ENCODE peak calls at places on chromosomes 16 and 17, in ten cellular contexts. One of them, this sample, is unnamed.

GRCh38 chr16:9297437-9298113 is 206.1 kb downstream of the HAPSTR1 start:
- DNase-seq in HCT116: peak; percentile 34
- DNase-seq in DND-41: no peak
- DNase-seq in neural progenitor cell: peak; percentile 61
- DNase-seq in GM23338: peak; percentile 83
- DNase-seq in OCI-LY7: peak; percentile 12
- DNase-seq in mammary epithelial cell: no peak
- DNase-seq in fibroblast of lung: no peak
- DNase-seq in HepG2: peak; percentile 63
- DNase-seq in GM12878: no peak
- DNase-seq in this sample: peak; percentile 29

GRCh38 chr16:11667824-11668589 is at the start of gene SNN:
- DNase-seq in GM23338: peak; percentile 93
- DNase-seq in HCT116: peak; percentile 39
- DNase-seq in fibroblast of lung: peak; percentile 79
- DNase-seq in GM12878: no peak
- DNase-seq in neural progenitor cell: peak; percentile 96
- DNase-seq in DND-41: peak; percentile 89
- DNase-seq in OCI-LY7: peak; percentile 92
- DNase-seq in mammary epithelial cell: peak; percentile 79
- DNase-seq in HepG2: peak; percentile 82
- DNase-seq in this sample: peak; percentile 93

GRCh38 chr16:73056911-73057310 is 9.0 kb upstream of the ZFHX3 start:
- DNase-seq in GM23338: peak; percentile 3
- DNase-seq in HCT116: no peak
- DNase-seq in mammary epithelial cell: no peak
- DNase-seq in DND-41: no peak
- DNase-seq in HepG2: no peak
- DNase-seq in GM12878: no peak
- DNase-seq in OCI-LY7: no peak
- DNase-seq in fibroblast of lung: no peak
- DNase-seq in neural progenitor cell: no peak
- DNase-seq in this sample: no peak

GRCh38 chr16:71576971-71577370 is at the start of gene TAT:
- DNase-seq in neural progenitor cell: no peak
- DNase-seq in HepG2: peak; percentile 23
- DNase-seq in HCT116: no peak
- DNase-seq in mammary epithelial cell: no peak
- DNase-seq in OCI-LY7: no peak
- DNase-seq in GM23338: peak; percentile 46
- DNase-seq in DND-41: no peak
- DNase-seq in GM12878: no peak
- DNase-seq in fibroblast of lung: no peak
- DNase-seq in this sample: no peak

GRCh38 chr16:54370653-54371052 is 84.1 kb upstream of the IRX3 start:
- DNase-seq in DND-41: no peak
- DNase-seq in fibroblast of lung: no peak
- DNase-seq in HCT116: no peak
- DNase-seq in OCI-LY7: no peak
- DNase-seq in mammary epithelial cell: no peak
- DNase-seq in GM23338: peak; percentile 32
- DNase-seq in GM12878: no peak
- DNase-seq in HepG2: no peak
- DNase-seq in neural progenitor cell: peak; percentile 60
- DNase-seq in this sample: no peak

GRCh38 chr17:48070195-48070594 is 22.0 kb downstream of the NFE2L1 start:
- DNase-seq in HCT116: no peak
- DNase-seq in mammary epithelial cell: no peak
- DNase-seq in GM12878: no peak
- DNase-seq in neural progenitor cell: no peak
- DNase-seq in HepG2: no peak
- DNase-seq in fibroblast of lung: no peak
- DNase-seq in OCI-LY7: no peak
- DNase-seq in GM23338: no peak
- DNase-seq in DND-41: no peak
- DNase-seq in this sample: no peak

GRCh38 chr17:82386881-82387498 is 15.4 kb downstream of the UTS2R start:
- DNase-seq in HepG2: no peak
- DNase-seq in neural progenitor cell: no peak
- DNase-seq in mammary epithelial cell: no peak
- DNase-seq in HCT116: no peak
- DNase-seq in fibroblast of lung: no peak
- DNase-seq in OCI-LY7: no peak
- DNase-seq in DND-41: no peak
- DNase-seq in GM12878: no peak
- DNase-seq in GM23338: no peak
- DNase-seq in this sample: no peak

GRCh38 chr16:27355610-27356009 is 41.8 kb downstream of the IL4R start:
- DNase-seq in fibroblast of lung: peak; percentile 17
- DNase-seq in HepG2: peak; percentile 51
- DNase-seq in OCI-LY7: peak; percentile 35
- DNase-seq in mammary epithelial cell: no peak
- DNase-seq in HCT116: peak; percentile 19
- DNase-seq in neural progenitor cell: peak; percentile 47
- DNase-seq in GM23338: peak; percentile 81
- DNase-seq in DND-41: peak; percentile 45
- DNase-seq in GM12878: no peak
- DNase-seq in this sample: peak; percentile 61

GRCh38 chr17:7590743-7591142 is 849 bp upstream of the SOX15 start:
- DNase-seq in OCI-LY7: no peak
- DNase-seq in neural progenitor cell: peak; percentile 92
- DNase-seq in HCT116: no peak
- DNase-seq in HepG2: no peak
- DNase-seq in DND-41: no peak
- DNase-seq in fibroblast of lung: peak; percentile 76
- DNase-seq in mammary epithelial cell: peak; percentile 60
- DNase-seq in GM12878: no peak
- DNase-seq in GM23338: peak; percentile 74
- DNase-seq in this sample: peak; percentile 81

GRCh38 chr16:81350306-81350615 is 35.5 kb downstream of the GAN start:
- DNase-seq in mammary epithelial cell: no peak
- DNase-seq in fibroblast of lung: no peak
- DNase-seq in OCI-LY7: no peak
- DNase-seq in neural progenitor cell: no peak
- DNase-seq in GM23338: no peak
- DNase-seq in HCT116: no peak
- DNase-seq in HepG2: no peak
- DNase-seq in GM12878: no peak
- DNase-seq in DND-41: no peak
- DNase-seq in this sample: peak; percentile 43

GRCh38 chr17:27402943-27403342 is 53.3 kb upstream of the KSR1 start:
- DNase-seq in mammary epithelial cell: no peak
- DNase-seq in HepG2: no peak
- DNase-seq in OCI-LY7: no peak
- DNase-seq in neural progenitor cell: no peak
- DNase-seq in GM12878: no peak
- DNase-seq in HCT116: no peak
- DNase-seq in DND-41: no peak
- DNase-seq in fibroblast of lung: no peak
- DNase-seq in GM23338: no peak
- DNase-seq in this sample: no peak

GRCh38 chr16:1137604-1138003 is 15.3 kb upstream of the CACNA1H start:
- DNase-seq in neural progenitor cell: no peak
- DNase-seq in GM12878: no peak
- DNase-seq in mammary epithelial cell: no peak
- DNase-seq in fibroblast of lung: peak; percentile 74
- DNase-seq in DND-41: no peak
- DNase-seq in HCT116: no peak
- DNase-seq in HepG2: peak; percentile 81
- DNase-seq in GM23338: no peak
- DNase-seq in OCI-LY7: no peak
- DNase-seq in this sample: no peak

GRCh38 chr16:48321307-48322036 is 63.7 kb downstream of the SIAH1 start:
- DNase-seq in neural progenitor cell: no peak
- DNase-seq in GM12878: no peak
- DNase-seq in GM23338: no peak
- DNase-seq in OCI-LY7: no peak
- DNase-seq in HepG2: no peak
- DNase-seq in DND-41: no peak
- DNase-seq in mammary epithelial cell: peak; percentile 45
- DNase-seq in fibroblast of lung: peak; percentile 82
- DNase-seq in HCT116: no peak
- DNase-seq in this sample: peak; percentile 81

GRCh38 chr17:70947636-70948565 is 778.6 kb downstream of the KCNJ2 start:
- DNase-seq in fibroblast of lung: no peak
- DNase-seq in GM12878: no peak
- DNase-seq in HepG2: no peak
- DNase-seq in HCT116: no peak
- DNase-seq in DND-41: no peak
- DNase-seq in mammary epithelial cell: no peak
- DNase-seq in neural progenitor cell: no peak
- DNase-seq in OCI-LY7: no peak
- DNase-seq in GM23338: no peak
- DNase-seq in this sample: no peak

GRCh38 chr17:73230088-73230487 is 31.6 kb downstream of the CPSF4L start:
- DNase-seq in OCI-LY7: no peak
- DNase-seq in HCT116: no peak
- DNase-seq in HepG2: no peak
- DNase-seq in DND-41: no peak
- DNase-seq in fibroblast of lung: no peak
- DNase-seq in neural progenitor cell: no peak
- DNase-seq in GM12878: no peak
- DNase-seq in GM23338: no peak
- DNase-seq in mammary epithelial cell: no peak
- DNase-seq in this sample: no peak
- H4K20me1 ChIP-seq in OCI-LY7: peaks cover 33% of the 10 kb centered on the region
- H4K20me1 ChIP-seq in HCT116: peaks cover 6% of the 10 kb centered on the region
- H4K20me1 ChIP-seq in HepG2: no peaks in the 10 kb centered on the region
- H4K20me1 ChIP-seq in DND-41: peaks cover 52% of the 10 kb centered on the region
- H4K20me1 ChIP-seq in fibroblast of lung: no peaks in the 10 kb centered on the region
- H4K20me1 ChIP-seq in neural progenitor cell: peaks cover 37% of the 10 kb centered on the region
- H4K20me1 ChIP-seq in GM12878: no peaks in the 10 kb centered on the region
- H4K20me1 ChIP-seq in GM23338: peaks cover 23% of the 10 kb centered on the region
- H4K20me1 ChIP-seq in mammary epithelial cell: no peaks in the 10 kb centered on the region
- H4K20me1 ChIP-seq in this sample: no peaks in the 10 kb centered on the region

GRCh38 chr16:67470314-67470713 is 10.6 kb downstream of the ATP6V0D1 start:
- DNase-seq in mammary epithelial cell: no peak
- DNase-seq in fibroblast of lung: no peak
- DNase-seq in DND-41: no peak
- DNase-seq in neural progenitor cell: no peak
- DNase-seq in HCT116: no peak
- DNase-seq in HepG2: no peak
- DNase-seq in OCI-LY7: no peak
- DNase-seq in GM23338: no peak
- DNase-seq in GM12878: no peak
- DNase-seq in this sample: no peak

GRCh38 chr16:67464565-67464964 is 16.4 kb downstream of the ATP6V0D1 start:
- DNase-seq in mammary epithelial cell: no peak
- DNase-seq in HCT116: no peak
- DNase-seq in GM12878: no peak
- DNase-seq in fibroblast of lung: no peak
- DNase-seq in neural progenitor cell: no peak
- DNase-seq in OCI-LY7: no peak
- DNase-seq in GM23338: no peak
- DNase-seq in HepG2: no peak
- DNase-seq in DND-41: no peak
- DNase-seq in this sample: no peak

GRCh38 chr16:67466581-67466980 is 14.4 kb downstream of the ATP6V0D1 start:
- DNase-seq in HCT116: no peak
- DNase-seq in fibroblast of lung: no peak
- DNase-seq in mammary epithelial cell: no peak
- DNase-seq in GM12878: no peak
- DNase-seq in OCI-LY7: no peak
- DNase-seq in neural progenitor cell: no peak
- DNase-seq in HepG2: no peak
- DNase-seq in DND-41: no peak
- DNase-seq in GM23338: no peak
- DNase-seq in this sample: no peak

GRCh38 chr16:67471758-67472384 is 9.1 kb downstream of the ATP6V0D1 start:
- DNase-seq in GM12878: no peak
- DNase-seq in neural progenitor cell: no peak
- DNase-seq in mammary epithelial cell: no peak
- DNase-seq in HCT116: no peak
- DNase-seq in DND-41: no peak
- DNase-seq in HepG2: no peak
- DNase-seq in OCI-LY7: no peak
- DNase-seq in fibroblast of lung: no peak
- DNase-seq in GM23338: no peak
- DNase-seq in this sample: no peak

DNA sequence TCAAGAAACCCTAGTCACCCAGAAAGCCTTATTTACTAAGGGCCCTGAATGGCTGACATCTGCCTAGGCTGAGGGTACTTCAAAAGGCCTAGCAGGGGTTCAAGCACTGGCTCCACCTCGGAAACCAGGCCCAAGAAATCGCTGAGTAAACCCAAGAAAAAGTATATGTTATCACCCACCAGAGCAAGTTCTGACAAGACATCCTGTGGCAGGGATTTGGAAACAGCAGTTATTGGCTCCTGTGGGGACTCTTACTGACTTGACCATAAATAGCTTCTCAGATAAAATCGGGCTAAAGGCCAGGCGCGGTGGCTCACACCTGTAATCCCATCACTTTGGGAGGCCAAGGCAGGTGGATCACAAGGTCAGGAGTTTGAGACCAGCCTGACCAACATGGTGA is 12.2 kb downstream of the ATP6V0D1 start:
- DNase-seq in OCI-LY7: no peak
- DNase-seq in HepG2: no peak
- DNase-seq in DND-41: no peak
- DNase-seq in neural progenitor cell: no peak
- DNase-seq in mammary epithelial cell: peak; percentile 63
- DNase-seq in GM23338: no peak
- DNase-seq in fibroblast of lung: no peak
- DNase-seq in HCT116: no peak
- DNase-seq in GM12878: no peak
- DNase-seq in this sample: no peak
- H3K79me2 ChIP-seq in OCI-LY7: no peaks in the 10 kb centered on the region
- H3K79me2 ChIP-seq in HepG2: peaks cover 24% of the 10 kb centered on the region
- H3K79me2 ChIP-seq in DND-41: peaks cover 65% of the 10 kb centered on the region
- H3K79me2 ChIP-seq in neural progenitor cell: peaks cover 14% of the 10 kb centered on the region
- H3K79me2 ChIP-seq in mammary epithelial cell: peaks cover 93% of the 10 kb centered on the region
- H3K79me2 ChIP-seq in GM23338: peaks cover 5% of the 10 kb centered on the region
- H3K79me2 ChIP-seq in fibroblast of lung: peaks cover 41% of the 10 kb centered on the region
- H3K79me2 ChIP-seq in HCT116: peaks cover 10% of the 10 kb centered on the region
- H3K79me2 ChIP-seq in GM12878: peaks cover 30% of the 10 kb centered on the region
- H3K79me2 ChIP-seq in this sample: peaks cover 100% of the 10 kb centered on the region

GRCh38 chr17:29133146-29133713 is 47.0 kb downstream of the MYO18A start:
- DNase-seq in fibroblast of lung: peak; percentile 85
- DNase-seq in GM23338: peak; percentile 41
- DNase-seq in neural progenitor cell: no peak
- DNase-seq in GM12878: no peak
- DNase-seq in DND-41: no peak
- DNase-seq in HepG2: no peak
- DNase-seq in HCT116: no peak
- DNase-seq in mammary epithelial cell: no peak
- DNase-seq in OCI-LY7: no peak
- DNase-seq in this sample: peak; percentile 91
- H4K20me1 ChIP-seq in fibroblast of lung: no peaks in the 10 kb centered on the region
- H4K20me1 ChIP-seq in GM23338: no peaks in the 10 kb centered on the region
- H4K20me1 ChIP-seq in neural progenitor cell: peaks cover 5% of the 10 kb centered on the region
- H4K20me1 ChIP-seq in GM12878: no peaks in the 10 kb centered on the region
- H4K20me1 ChIP-seq in DND-41: peaks cover 31% of the 10 kb centered on the region
- H4K20me1 ChIP-seq in HepG2: peaks cover 28% of the 10 kb centered on the region
- H4K20me1 ChIP-seq in HCT116: no peaks in the 10 kb centered on the region
- H4K20me1 ChIP-seq in mammary epithelial cell: no peaks in the 10 kb centered on the region
- H4K20me1 ChIP-seq in OCI-LY7: no peaks in the 10 kb centered on the region
- H4K20me1 ChIP-seq in this sample: no peaks in the 10 kb centered on the region

DNA sequence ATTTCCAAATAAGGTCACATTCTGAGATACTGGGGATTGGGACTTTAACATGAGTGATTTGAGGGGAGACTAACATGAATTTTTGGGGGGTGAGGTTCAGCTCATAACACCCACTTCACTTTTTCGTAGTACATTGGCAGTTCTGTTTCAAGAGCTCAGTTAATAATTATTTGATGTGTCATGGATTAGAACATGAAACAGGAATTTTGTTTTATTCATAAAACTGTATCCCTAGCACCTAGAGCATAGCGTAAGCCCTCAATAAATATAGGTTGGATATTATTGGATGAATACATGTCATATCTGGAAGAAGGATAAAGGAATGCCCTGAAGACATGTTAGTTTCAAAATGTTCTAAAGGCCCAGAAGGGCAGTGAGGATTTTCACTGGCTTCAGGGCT is 119.8 kb downstream of the PRKCA start:
- DNase-seq in HepG2: no peak
- DNase-seq in DND-41: no peak
- DNase-seq in HCT116: no peak
- DNase-seq in mammary epithelial cell: peak; percentile 41
- DNase-seq in GM12878: no peak
- DNase-seq in OCI-LY7: no peak
- DNase-seq in neural progenitor cell: no peak
- DNase-seq in fibroblast of lung: peak; percentile 72
- DNase-seq in GM23338: no peak
- DNase-seq in this sample: peak; percentile 69
- H3K79me2 ChIP-seq in HepG2: peaks cover 48% of the 10 kb centered on the region
- H3K79me2 ChIP-seq in DND-41: peaks cover 77% of the 10 kb centered on the region
- H3K79me2 ChIP-seq in HCT116: no peaks in the 10 kb centered on the region
- H3K79me2 ChIP-seq in mammary epithelial cell: peaks cover 10% of the 10 kb centered on the region
- H3K79me2 ChIP-seq in GM12878: no peaks in the 10 kb centered on the region
- H3K79me2 ChIP-seq in OCI-LY7: no peaks in the 10 kb centered on the region
- H3K79me2 ChIP-seq in neural progenitor cell: no peaks in the 10 kb centered on the region
- H3K79me2 ChIP-seq in fibroblast of lung: peaks cover 61% of the 10 kb centered on the region
- H3K79me2 ChIP-seq in GM23338: peaks cover 7% of the 10 kb centered on the region
- H3K79me2 ChIP-seq in this sample: peaks cover 92% of the 10 kb centered on the region

This sample was measured in GM23248.